ENCODE peak calls at places on chromosomes 7 and 10, in ten cellular contexts. X, L, K, Q, V, Z, S, N, J and E are unnamed samples.

GRCh38 chr7:1349351-1349761 is 109.9 kb downstream of the MICALL2 start:
- DNase-seq in X (no peak), L (no peak), K (no peak), Q (no peak), V (no peak), Z (no peak), S (no peak), N (no peak), J (no peak), E (no peak)

GRCh38 chr10:24952146-24952700 is at the start of gene PRTFDC1:
- DNase-seq in X (peak), L (peak), K (peak), Q (no peak), V (no peak), Z (peak), S (peak), N (peak), J (no peak), E (no peak)

GRCh38 chr10:131354380-131354779 is 42.9 kb upstream of the TCERG1L start:
- DNase-seq in X (no peak), L (peak), K (no peak), Q (no peak), V (peak), Z (no peak), S (no peak), N (no peak), J (peak), E (no peak)

GRCh38 chr7:75722381-75722780 is 16.4 kb downstream of the HIP1 start:
- DNase-seq in X (no peak), L (no peak), K (no peak), Q (no peak), V (no peak), Z (no peak), S (no peak), N (no peak), J (no peak), E (no peak)

GRCh38 chr10:95655571-95656290 is 780 bp downstream of the ALDH18A1 start:
- DNase-seq in X (peak), L (peak), K (no peak), Q (no peak), V (no peak), Z (peak), S (no peak), N (peak), J (peak), E (no peak)

GRCh38 chr7:479948-480499 is 39.6 kb downstream of the PDGFA start:
- DNase-seq in X (no peak), L (no peak), K (no peak), Q (no peak), V (no peak), Z (no peak), S (peak), N (no peak), J (no peak), E (no peak)

GRCh38 chr7:125061-125471 is 67.3 kb upstream of the FAM20C start:
- DNase-seq in X (no peak), L (peak), K (no peak), Q (peak), V (no peak), Z (no peak), S (no peak), N (no peak), J (no peak), E (no peak)

GRCh38 chr7:46583606-46584005 is 662.5 kb upstream of the IGFBP3 start:
- DNase-seq in X (no peak), L (no peak), K (no peak), Q (no peak), V (no peak), Z (no peak), S (no peak), N (peak), J (peak), E (no peak)

GRCh38 chr10:17425584-17426262 is 28.7 kb downstream of the ST8SIA6 start:
- DNase-seq in X (no peak), L (no peak), K (no peak), Q (no peak), V (no peak), Z (peak), S (no peak), N (no peak), J (no peak), E (no peak)

GRCh38 chr7:159144756-159145543 is at the start of gene VIPR2:
- DNase-seq in X (peak), L (peak), K (peak), Q (no peak), V (no peak), Z (no peak), S (no peak), N (no peak), J (no peak), E (no peak)
- H3K4me3 ChIP-seq in X (peak), L (peak), K (peak), Q (peak), V (no peak), Z (no peak), S (peak), N (peak), J (no peak), E (peak)

GRCh38 chr10:89001428-89002072 is 11.0 kb downstream of the FAS start:
- DNase-seq in X (no peak), L (no peak), K (peak), Q (no peak), V (no peak), Z (no peak), S (no peak), N (no peak), J (no peak), E (no peak)
- H3K4me3 ChIP-seq in X (no peak), L (no peak), K (no peak), Q (no peak), V (no peak), Z (no peak), S (peak), N (no peak), J (no peak), E (no peak)

GRCh38 chr10:74048433-74048832 is 50.5 kb downstream of the VCL start:
- DNase-seq in X (no peak), L (no peak), K (no peak), Q (no peak), V (no peak), Z (no peak), S (no peak), N (no peak), J (no peak), E (no peak)

GRCh38 chr10:74047871-74048270 is 50.0 kb downstream of the VCL start:
- DNase-seq in X (no peak), L (no peak), K (no peak), Q (no peak), V (no peak), Z (no peak), S (no peak), N (no peak), J (peak), E (no peak)

GRCh38 chr10:74044419-74044818 is 46.5 kb downstream of the VCL start:
- DNase-seq in X (no peak), L (no peak), K (no peak), Q (no peak), V (no peak), Z (no peak), S (no peak), N (no peak), J (no peak), E (no peak)

GRCh38 chr10:74049995-74050394 is 52.1 kb downstream of the VCL start:
- DNase-seq in X (no peak), L (no peak), K (no peak), Q (no peak), V (no peak), Z (no peak), S (no peak), N (no peak), J (no peak), E (no peak)

GRCh38 chr10:74047304-74047703 is 49.4 kb downstream of the VCL start:
- DNase-seq in X (no peak), L (no peak), K (no peak), Q (no peak), V (no peak), Z (no peak), S (no peak), N (no peak), J (peak), E (no peak)
- H3K4me3 ChIP-seq in X (no peak), L (no peak), K (no peak), Q (no peak), V (no peak), Z (no peak), S (no peak), N (no peak), J (no peak), E (no peak)

GRCh38 chr7:92613720-92614119 is 23.5 kb upstream of the FAM133B start:
- DNase-seq in X (no peak), L (no peak), K (no peak), Q (no peak), V (no peak), Z (no peak), S (no peak), N (no peak), J (no peak), E (no peak)
- H3K4me3 ChIP-seq in X (no peak), L (no peak), K (no peak), Q (no peak), V (no peak), Z (no peak), S (no peak), N (no peak), J (no peak), E (no peak)

DNA sequence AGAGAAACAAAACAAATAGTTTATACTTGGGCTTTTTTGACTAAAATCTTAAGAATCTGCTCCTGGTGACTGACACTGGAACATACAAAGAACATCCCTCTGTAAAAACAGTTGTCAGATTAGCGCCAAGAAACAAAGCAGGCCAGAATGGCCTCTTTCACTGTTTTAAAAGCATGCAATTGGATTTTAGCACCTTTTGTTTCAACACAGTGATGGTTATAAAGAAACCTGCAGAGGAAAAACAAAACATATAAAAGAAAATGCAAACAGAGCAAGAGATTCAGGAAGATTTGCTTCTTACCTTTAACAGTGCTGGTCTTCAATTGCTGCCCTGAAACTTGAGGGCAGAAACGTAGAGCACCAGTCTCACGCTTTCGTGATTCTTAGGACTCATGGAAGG is 652.2 kb upstream of the KCND2 start:
- DNase-seq in X (no peak), L (no peak), K (no peak), Q (no peak), V (no peak), Z (no peak), S (no peak), N (no peak), J (no peak), E (no peak)
- H3K4me3 ChIP-seq in X (no peak), L (no peak), K (no peak), Q (no peak), V (no peak), Z (no peak), S (no peak), N (no peak), J (no peak), E (no peak)

GRCh38 chr10:118594392-118595063 is 920 bp downstream of the PRLHR start:
- DNase-seq in X (no peak), L (peak), K (peak), Q (no peak), V (peak), Z (peak), S (no peak), N (peak), J (peak), E (peak)
- H3K4me3 ChIP-seq in X (no peak), L (no peak), K (no peak), Q (no peak), V (no peak), Z (no peak), S (no peak), N (no peak), J (no peak), E (no peak)

GRCh38 chr7:106100863-106101262 is 11.2 kb downstream of the SYPL1 start:
- DNase-seq in X (no peak), L (no peak), K (no peak), Q (no peak), V (no peak), Z (peak), S (no peak), N (no peak), J (no peak), E (no peak)

GRCh38 chr7:106098889-106099288 is 13.2 kb downstream of the SYPL1 start:
- DNase-seq in X (no peak), L (no peak), K (no peak), Q (no peak), V (no peak), Z (no peak), S (no peak), N (no peak), J (no peak), E (no peak)

GRCh38 chr7:106101726-106102125 is 10.4 kb downstream of the SYPL1 start:
- DNase-seq in X (no peak), L (no peak), K (no peak), Q (no peak), V (no peak), Z (no peak), S (no peak), N (no peak), J (no peak), E (no peak)

GRCh38 chr7:106102387-106102966 is 9.6 kb downstream of the SYPL1 start:
- DNase-seq in X (no peak), L (no peak), K (no peak), Q (no peak), V (no peak), Z (no peak), S (no peak), N (no peak), J (no peak), E (no peak)

GRCh38 chr7:106099539-106099938 is 12.6 kb downstream of the SYPL1 start:
- DNase-seq in X (no peak), L (no peak), K (no peak), Q (no peak), V (no peak), Z (no peak), S (no peak), N (no peak), J (no peak), E (no peak)
- H3K4me3 ChIP-seq in X (no peak), L (no peak), K (no peak), Q (no peak), V (no peak), Z (no peak), S (no peak), N (no peak), J (no peak), E (no peak)

GRCh38 chr10:60304832-60305231 is 84.8 kb downstream of the ANK3 start:
- DNase-seq in X (no peak), L (no peak), K (no peak), Q (no peak), V (no peak), Z (no peak), S (no peak), N (no peak), J (no peak), E (no peak)
- H3K4me3 ChIP-seq in X (no peak), L (no peak), K (no peak), Q (no peak), V (no peak), Z (no peak), S (no peak), N (no peak), J (no peak), E (no peak)

GRCh38 chr10:5710854-5711253 is 26.2 kb downstream of the TASOR2 start:
- DNase-seq in X (no peak), L (no peak), K (no peak), Q (no peak), V (no peak), Z (no peak), S (no peak), N (no peak), J (no peak), E (no peak)
- H3K4me3 ChIP-seq in X (no peak), L (no peak), K (no peak), Q (peak), V (no peak), Z (no peak), S (peak), N (no peak), J (no peak), E (no peak)